ENCODE peak calls at places on chromosomes 4 and X, in nine cellular contexts. D, I, Z, F, Q, L, E, C and U are unnamed samples.
A peak's percentile ranks its signal among the peaks of the same experiment; 100 is the strongest.

GRCh38 chrX:43750248-43750676 is 94.2 kb downstream of the MAOA start:
- DNase-seq in D (peak; percentile 49), I (peak; percentile 61), Z (peak; percentile 33), F (no peak), Q (no peak), L (peak; percentile 39), E (no peak), C (no peak), U (no peak)

GRCh38 chr4:183657564-183657963 is 1.4 kb downstream of the RWDD4 start:
- DNase-seq in D (no peak), I (peak; percentile 31), Z (no peak), F (no peak), Q (no peak), L (no peak), E (no peak), C (no peak), U (no peak)

GRCh38 chr4:138927065-138927464 is 88.5 kb upstream of the NOCT start:
- DNase-seq in D (no peak), I (no peak), Z (no peak), F (no peak), Q (no peak), L (no peak), E (no peak), C (no peak), U (no peak)

GRCh38 chr4:41122775-41123174 is 91.6 kb downstream of the APBB2 start:
- DNase-seq in D (no peak), I (no peak), Z (peak; percentile 60), F (no peak), Q (no peak), L (no peak), E (no peak), C (no peak), U (no peak)

GRCh38 chr4:46839128-46839527 is 69.9 kb downstream of the COX7B2 start:
- DNase-seq in D (no peak), I (no peak), Z (no peak), F (no peak), Q (no peak), L (peak; percentile 9), E (no peak), C (no peak), U (no peak)

GRCh38 chr4:602559-602942 is 22.8 kb upstream of the PDE6B start:
- DNase-seq in D (peak; percentile 69), I (peak; percentile 55), Z (peak; percentile 99), F (no peak), Q (peak; percentile 90), L (no peak), E (peak; percentile 84), C (no peak), U (no peak)

GRCh38 chr4:154361450-154361849 is 130.1 kb downstream of the DCHS2 start:
- DNase-seq in D (no peak), I (no peak), Z (no peak), F (no peak), Q (no peak), L (no peak), E (no peak), C (no peak), U (no peak)

GRCh38 chr4:67087897-67088296 is 457.4 kb downstream of the CENPC start:
- DNase-seq in D (peak; percentile 41), I (peak; percentile 42), Z (peak; percentile 64), F (no peak), Q (peak; percentile 85), L (peak; percentile 9), E (no peak), C (no peak), U (no peak)

GRCh38 chr4:13540446-13541175 is 3.7 kb downstream of the NKX3-2 start:
- DNase-seq in D (no peak), I (no peak), Z (no peak), F (no peak), Q (no peak), L (peak; percentile 43), E (peak; percentile 64), C (no peak), U (no peak)

GRCh38 chrX:143701460-143701859 is 19.1 kb downstream of the SPANXN2 start:
- DNase-seq in D (no peak), I (no peak), Z (no peak), F (no peak), Q (no peak), L (no peak), E (no peak), C (no peak), U (no peak)

GRCh38 chr4:19776929-19777328 is 474.8 kb upstream of the SLIT2 start:
- DNase-seq in D (no peak), I (no peak), Z (no peak), F (no peak), Q (no peak), L (no peak), E (no peak), C (no peak), U (no peak)

GRCh38 chrX:15739886-15740285 is 1.8 kb downstream of the CA5B start:
- DNase-seq in D (no peak), I (no peak), Z (no peak), F (no peak), Q (no peak), L (no peak), E (no peak), C (no peak), U (no peak)

GRCh38 chr4:81058621-81059020 is 28.1 kb downstream of the BMP3 start:
- DNase-seq in D (no peak), I (no peak), Z (no peak), F (no peak), Q (no peak), L (no peak), E (no peak), C (no peak), U (no peak)

GRCh38 chr4:41057456-41057855 is 156.9 kb downstream of the APBB2 start:
- DNase-seq in D (no peak), I (no peak), Z (no peak), F (no peak), Q (no peak), L (no peak), E (no peak), C (no peak), U (no peak)

GRCh38 chr4:182179105-182179504 is 64.1 kb upstream of the TENM3 start:
- DNase-seq in D (no peak), I (no peak), Z (no peak), F (no peak), Q (no peak), L (no peak), E (no peak), C (no peak), U (no peak)

GRCh38 chr4:177479063-177479462 is 36.8 kb upstream of the AGA start:
- DNase-seq in D (no peak), I (no peak), Z (no peak), F (no peak), Q (no peak), L (no peak), E (no peak), C (no peak), U (no peak)

GRCh38 chrX:522456-522855 is 108.1 kb upstream of the SHOX start:
- DNase-seq in D (no peak), I (no peak), Z (no peak), F (no peak), Q (no peak), L (no peak), E (no peak), C (no peak), U (no peak)
- TF ChIP-seq CTCF in D (no peak), I (no peak), Z (no peak), F (no peak), Q (no peak), L (no peak), E (no peak), C (no peak), U (no peak)

GRCh38 chr4:165345663-165346417 is 18.4 kb downstream of the MSMO1 start:
- DNase-seq in D (no peak), I (no peak), Z (no peak), F (no peak), Q (no peak), L (no peak), E (no peak), C (no peak), U (no peak)

GRCh38 chr4:165347647-165348569 is 20.4 kb downstream of the MSMO1 start:
- DNase-seq in D (no peak), I (no peak), Z (no peak), F (no peak), Q (no peak), L (no peak), E (no peak), C (no peak), U (no peak)

DNA sequence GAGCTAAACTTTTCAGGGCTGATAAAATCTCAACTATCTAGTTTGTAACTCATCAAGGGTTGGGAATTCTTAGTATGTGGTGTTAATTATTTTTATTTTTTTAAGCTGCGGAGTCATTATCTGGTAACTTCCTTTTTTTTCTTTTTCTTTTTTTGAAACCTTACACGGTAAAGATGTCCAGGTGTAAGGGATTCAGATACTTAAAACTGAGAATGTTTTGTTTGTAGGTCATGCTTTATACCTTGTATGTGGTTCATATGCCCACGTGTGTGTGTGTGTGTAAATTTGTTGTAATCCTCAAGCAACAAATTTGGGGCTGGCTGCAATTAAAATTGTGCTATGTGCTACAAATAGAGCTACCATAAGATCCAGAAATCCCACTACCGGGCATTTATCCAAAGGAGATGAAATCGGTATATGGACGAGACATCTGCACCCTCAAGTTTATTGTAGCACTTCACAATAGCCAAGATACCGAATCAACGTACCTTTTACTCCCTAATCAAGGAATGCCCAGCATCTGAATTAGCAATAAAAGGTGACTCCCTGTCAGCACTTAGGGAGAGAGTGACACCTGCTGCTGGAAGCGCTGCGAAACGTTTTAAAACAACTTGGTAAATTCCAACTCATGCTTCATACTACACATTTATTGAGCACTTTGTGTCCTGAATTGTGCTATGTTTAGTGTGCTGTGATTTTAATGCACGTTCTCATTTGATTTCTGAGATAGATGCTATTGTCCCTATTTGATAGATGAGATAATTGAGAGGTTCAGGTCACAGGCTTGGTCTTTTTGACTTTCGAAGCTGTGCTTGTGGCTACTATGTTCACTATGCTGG is 16.1 kb downstream of the MSMO1 start:
- DNase-seq in D (no peak), I (peak; percentile 42), Z (no peak), F (no peak), Q (no peak), L (no peak), E (no peak), C (no peak), U (no peak)
- TF ChIP-seq CTCF in D (no peak), I (peak; percentile 78), Z (no peak), F (no peak), Q (no peak), L (peak; percentile 17), E (peak; percentile 54), C (no peak), U (no peak)

GRCh38 chr4:96352051-96352517 is 512.2 kb downstream of the PDHA2 start:
- DNase-seq in D (no peak), I (no peak), Z (peak; percentile 32), F (no peak), Q (no peak), L (no peak), E (no peak), C (no peak), U (no peak)
- TF ChIP-seq CTCF in D (no peak), I (peak; percentile 68), Z (peak; percentile 31), F (no peak), Q (no peak), L (peak; percentile 26), E (peak; percentile 58), C (no peak), U (no peak)

DNA sequence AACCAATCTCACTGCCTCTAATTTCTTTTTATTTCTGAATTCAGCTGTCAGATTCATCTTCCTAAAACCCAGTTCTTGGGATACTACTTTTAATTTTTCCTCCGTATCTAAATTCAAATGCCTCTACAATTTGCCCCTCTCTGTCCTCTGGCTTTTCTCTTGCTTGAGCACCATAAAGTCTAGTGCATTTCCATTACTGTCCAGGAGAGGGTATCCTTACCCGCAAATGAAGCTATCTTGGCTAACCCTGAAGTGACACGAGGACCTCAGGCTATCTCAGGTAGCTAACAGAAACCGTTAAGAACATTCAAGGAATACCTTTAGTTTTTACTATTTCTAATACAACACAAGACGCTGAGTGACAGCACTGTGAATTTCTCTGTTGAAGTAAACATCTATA is 49.4 kb upstream of the PRR32 start:
- DNase-seq in D (no peak), I (peak; percentile 3), Z (no peak), F (no peak), Q (no peak), L (peak; percentile 47), E (no peak), C (no peak), U (no peak)
- TF ChIP-seq CTCF in D (no peak), I (peak; percentile 59), Z (no peak), F (peak; percentile 16), Q (no peak), L (peak; percentile 64), E (peak; percentile 13), C (no peak), U (no peak)